ENCODE peak calls at places on chromosome 20, in eight cellular contexts. D is lower lobe of right lung; C is fibroblast of pulmonary artery; Q is RWPE1; U is CD4-positive, alpha-beta T cell; P is IMR-90; L is CD8-positive, alpha-beta T cell; J is brain microvascular endothelial cell. O is an unnamed sample.

GRCh38 chr20:18090044-18090443 is 32.3 kb upstream of the OVOL2 start:
- DNase-seq in D (no peak), C (no peak), Q (no peak), U (no peak), P (no peak), L (no peak), J (no peak), O (no peak)

GRCh38 chr20:15835811-15836210 is 737.4 kb downstream of the KIF16B start:
- DNase-seq in D (no peak), C (no peak), Q (no peak), U (no peak), P (no peak), L (no peak), J (no peak), O (no peak)

GRCh38 chr20:21376631-21377030 is 20.7 kb downstream of the NKX2-4 start:
- DNase-seq in D (no peak), C (no peak), Q (no peak), U (no peak), P (peak; percentile 13), L (no peak), J (no peak), O (no peak)

GRCh38 chr20:62918137-62918536 is 8.2 kb downstream of the DIDO1 start:
- DNase-seq in D (peak; percentile 4), C (no peak), Q (no peak), U (no peak), P (no peak), L (no peak), J (no peak), O (no peak)

GRCh38 chr20:42594659-42595058 is 595.0 kb downstream of the PTPRT start:
- DNase-seq in D (no peak), C (no peak), Q (no peak), U (no peak), P (no peak), L (no peak), J (no peak), O (no peak)

GRCh38 chr20:63664861-63665594 is 6.9 kb downstream of the RTEL1 start:
- DNase-seq in D (no peak), C (peak; percentile 42), Q (no peak), U (no peak), P (no peak), L (no peak), J (no peak), O (no peak)

GRCh38 chr20:6746901-6747609 is 20.4 kb upstream of the BMP2 start:
- DNase-seq in D (no peak), C (no peak), Q (peak; percentile 28), U (no peak), P (peak; percentile 28), L (no peak), J (peak; percentile 57), O (no peak)

GRCh38 chr20:49989234-49990065 is 6.7 kb downstream of the SNAI1 start:
- DNase-seq in D (peak; percentile 57), C (peak; percentile 88), Q (no peak), U (no peak), P (peak; percentile 87), L (no peak), J (peak; percentile 51), O (no peak)

GRCh38 chr20:14634666-14635065 is 297.3 kb upstream of the FLRT3 start:
- DNase-seq in D (no peak), C (no peak), Q (peak; percentile 51), U (no peak), P (no peak), L (no peak), J (no peak), O (no peak)

GRCh38 chr20:61719691-61720347 is 345.9 kb downstream of the TAF4 start:
- DNase-seq in D (no peak), C (no peak), Q (no peak), U (peak; percentile 50), P (no peak), L (peak; percentile 47), J (no peak), O (no peak)

GRCh38 chr20:45173531-45173930 is 1.2 kb upstream of the PI3 start:
- DNase-seq in D (no peak), C (no peak), Q (peak; percentile 42), U (no peak), P (no peak), L (no peak), J (no peak), O (no peak)

GRCh38 chr20:24648919-24649318 is 179.5 kb downstream of the SYNDIG1 start:
- DNase-seq in D (no peak), C (no peak), Q (no peak), U (no peak), P (no peak), L (no peak), J (no peak), O (no peak)

GRCh38 chr20:58478141-58478805 is 36.9 kb downstream of the APCDD1L start:
- DNase-seq in D (no peak), C (no peak), Q (no peak), U (no peak), P (no peak), L (no peak), J (no peak), O (no peak)

GRCh38 chr20:29741894-29742698 is 1515.4 kb upstream of the DEFB115 start:
- DNase-seq in D (no peak), C (no peak), Q (no peak), U (no peak), P (no peak), L (no peak), J (no peak), O (no peak)

GRCh38 chr20:60691966-60692615 is 560.0 kb upstream of the CDH4 start:
- DNase-seq in D (no peak), C (no peak), Q (no peak), U (no peak), P (no peak), L (no peak), J (no peak), O (no peak)

GRCh38 chr20:33010133-33010504 is 2.6 kb downstream of the BPIFB2 start:
- DNase-seq in D (no peak), C (no peak), Q (no peak), U (no peak), P (no peak), L (no peak), J (no peak), O (no peak)

DNA sequence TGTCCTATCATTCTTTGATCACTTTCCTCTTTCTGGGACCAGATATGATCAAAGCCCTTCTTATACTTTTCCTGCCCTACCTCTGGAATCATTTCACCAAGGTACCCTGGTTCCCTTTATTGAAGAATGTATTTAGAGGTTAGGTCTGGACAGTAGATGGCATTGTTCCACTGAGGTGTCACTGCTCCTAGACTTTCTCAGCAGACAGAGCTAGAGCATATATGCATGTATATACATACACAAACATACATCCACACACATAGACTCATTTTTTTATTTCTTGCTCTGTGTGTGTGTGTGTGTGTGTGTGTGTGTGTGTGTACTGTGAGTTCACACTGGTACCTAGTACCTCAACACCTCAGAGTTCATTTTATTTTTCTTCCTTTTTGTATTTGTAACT is 40.9 kb downstream of the PTPRA start:
- DNase-seq in D (no peak), C (peak; percentile 45), Q (no peak), U (no peak), P (no peak), L (no peak), J (peak; percentile 4), O (no peak)
- TF ChIP-seq CTCF in D (no peak), C (peak; percentile 34), Q (peak; percentile 18), U (no peak), P (peak; percentile 20), L (no peak), J (peak; percentile 50), O (no peak)

DNA sequence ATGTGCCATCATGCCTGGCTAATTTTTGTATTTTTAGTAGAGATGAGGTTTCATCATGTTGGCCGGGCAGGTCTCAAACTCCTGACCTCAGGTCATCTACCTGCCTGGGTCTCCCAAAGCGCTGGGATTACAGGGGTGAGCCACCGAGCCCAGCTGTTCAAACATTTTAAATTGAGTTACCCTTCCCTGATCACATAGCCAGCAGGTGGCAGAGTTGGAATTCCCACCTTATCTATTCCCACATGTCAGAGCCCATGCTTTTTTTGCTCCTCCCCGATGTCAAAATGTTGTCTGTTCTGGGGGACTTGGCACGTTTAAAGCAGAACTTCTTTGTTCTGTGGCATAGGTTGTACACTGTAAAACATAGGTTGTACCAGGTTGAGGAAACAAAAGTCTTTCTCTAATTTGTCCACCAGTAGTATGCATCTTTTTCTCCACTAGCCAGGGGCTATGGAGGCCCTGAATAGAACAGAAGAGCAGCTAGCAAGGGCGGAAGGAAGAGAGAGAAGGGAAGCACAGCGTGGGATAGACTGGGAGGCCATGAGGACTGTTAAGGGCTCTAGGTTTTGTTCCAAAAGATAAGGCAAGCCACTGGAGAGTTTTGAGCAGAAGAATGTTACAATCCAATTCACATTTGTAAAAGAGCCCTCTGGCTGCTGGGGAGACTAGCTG is 7.3 kb upstream of the LBP start:
- DNase-seq in D (no peak), C (peak; percentile 39), Q (peak; percentile 70), U (no peak), P (no peak), L (no peak), J (peak; percentile 14), O (peak; percentile 34)
- TF ChIP-seq CTCF in D (peak; percentile 15), C (peak; percentile 28), Q (no peak), U (no peak), P (peak; percentile 31), L (no peak), J (peak; percentile 53), O (peak; percentile 34)

DNA sequence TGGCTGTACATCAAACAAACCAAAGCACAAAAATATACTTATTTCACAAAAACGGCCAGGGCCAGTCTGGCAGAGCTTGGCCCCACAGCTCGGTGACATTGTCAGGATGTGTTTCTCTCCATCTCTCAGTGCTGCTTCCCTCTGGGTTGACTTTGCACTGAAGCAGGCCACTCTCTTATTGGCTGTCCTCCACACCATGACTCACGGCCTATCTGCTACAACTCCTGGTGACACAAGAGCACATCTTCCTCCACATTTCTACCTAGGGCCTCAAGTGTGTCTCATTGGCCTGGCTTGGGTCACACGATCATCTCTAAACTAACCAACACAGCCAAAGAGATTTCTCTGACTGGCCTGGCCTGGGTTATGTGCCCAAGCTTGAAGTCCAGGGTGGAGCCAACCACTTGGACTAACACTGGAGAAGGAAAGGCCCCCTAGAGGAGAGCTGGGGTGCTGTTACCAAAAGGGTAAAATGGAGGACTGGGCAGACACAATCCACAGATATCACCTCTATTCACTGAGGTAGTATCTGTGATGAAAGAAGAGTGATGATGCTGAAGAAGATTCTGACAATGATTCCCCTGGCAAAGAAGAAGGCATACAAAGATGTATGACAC is 159.8 kb upstream of the TSHZ2 start:
- DNase-seq in D (no peak), C (no peak), Q (no peak), U (no peak), P (no peak), L (no peak), J (no peak), O (no peak)
- TF ChIP-seq CTCF in D (no peak), C (no peak), Q (no peak), U (no peak), P (no peak), L (no peak), J (no peak), O (no peak)

GRCh38 chr20:23180451-23180921 is 94.4 kb upstream of the CD93 start:
- DNase-seq in D (no peak), C (no peak), Q (no peak), U (no peak), P (no peak), L (no peak), J (peak; percentile 23), O (no peak)

GRCh38 chr20:23174821-23175220 is 88.7 kb upstream of the CD93 start:
- DNase-seq in D (no peak), C (no peak), Q (no peak), U (no peak), P (no peak), L (no peak), J (no peak), O (no peak)

GRCh38 chr20:23179766-23180403 is 93.8 kb upstream of the CD93 start:
- DNase-seq in D (no peak), C (no peak), Q (no peak), U (no peak), P (no peak), L (no peak), J (peak; percentile 55), O (no peak)

GRCh38 chr20:23178806-23179205 is 92.7 kb upstream of the CD93 start:
- DNase-seq in D (no peak), C (no peak), Q (no peak), U (no peak), P (no peak), L (no peak), J (no peak), O (no peak)
- TF ChIP-seq CTCF in D (peak; percentile 52), C (peak; percentile 34), Q (no peak), U (no peak), P (peak; percentile 8), L (no peak), J (peak; percentile 25), O (peak; percentile 30)